ENCODE peak calls at places on chromosome X, in five cellular contexts. S is AG20443; E is IMR-90; J is NCI-H2081; K is activated CD8-positive, alpha-beta memory T cell treated with anti-CD3 and anti-CD28 coated beads, Interleukin-2, amount 50 U/mL, for 48 hours. I is an unnamed sample.

GRCh38 chrX:49934148-49934547 is 11.8 kb downstream of the CLCN5 start:
- DNase-seq in J (no peak), K (no peak), S (no peak), E (no peak), I (no peak)

GRCh38 chrX:137566746-137567473 is 983 bp downstream of the ZIC3 start:
- DNase-seq in K (no peak), E (no peak), J (no peak), S (no peak), I (peak)

GRCh38 chrX:47877327-47877726 is 40.6 kb downstream of the ZNF81 start:
- DNase-seq in K (no peak), E (no peak), J (no peak), S (peak), I (no peak)

GRCh38 chrX:86039625-86040568 is 7.5 kb downstream of the CHM start:
- DNase-seq in K (no peak), E (no peak), J (no peak), S (no peak), I (no peak)

GRCh38 chrX:70970482-70970999 is 39.6 kb upstream of the SLC7A3 start:
- DNase-seq in S (peak), E (peak), K (no peak), J (peak), I (peak)

GRCh38 chrX:46327229-46328081 is 217.8 kb downstream of the ZNF674 start:
- DNase-seq in K (no peak), S (peak), J (no peak), E (no peak), I (peak)

GRCh38 chrX:129772796-129773431 is 6.8 kb upstream of the SASH3 start:
- DNase-seq in K (no peak), E (no peak), J (no peak), S (no peak), I (no peak)

GRCh38 chrX:69309074-69309792 is 144.0 kb upstream of the PJA1 start:
- DNase-seq in E (no peak), K (no peak), J (no peak), S (no peak), I (peak)

GRCh38 chrX:1316527-1316926 is 20.1 kb upstream of the IL3RA start:
- DNase-seq in S (no peak), J (no peak), K (peak), E (no peak), I (no peak)

GRCh38 chrX:30949554-30949953 is 60.5 kb upstream of the TAB3 start:
- DNase-seq in S (no peak), E (no peak), K (no peak), J (no peak), I (no peak)

GRCh38 chrX:40004916-40005289 is 92.9 kb downstream of the BCOR start:
- DNase-seq in S (no peak), E (no peak), K (no peak), J (no peak), I (no peak)

GRCh38 chrX:128975716-128976115 is 547.6 kb downstream of the SMARCA1 start:
- DNase-seq in J (peak), E (no peak), S (no peak), K (peak), I (peak)